ENCODE peak calls at places on chromosomes 4 and X, in ten cellular contexts. One of them, this sample, is unnamed.

GRCh38 chrX:17459008-17459407 is 84.0 kb downstream of the NHS start:
- DNase-seq in adrenal gland: peak; percentile 61
- DNase-seq in cardiac muscle cell: peak; percentile 86
- DNase-seq in lower lobe of right lung: no peak
- DNase-seq in body of pancreas: peak; percentile 2
- DNase-seq in right atrium auricular region: no peak
- DNase-seq in CD4-positive, alpha-beta T cell: no peak
- DNase-seq in WERI-Rb-1: no peak
- DNase-seq in colonic mucosa: no peak
- DNase-seq in GM12878: no peak
- DNase-seq in this sample: no peak

GRCh38 chr4:6626066-6626465 is 14.4 kb upstream of the MRFAP1 start:
- DNase-seq in adrenal gland: no peak
- DNase-seq in cardiac muscle cell: no peak
- DNase-seq in lower lobe of right lung: no peak
- DNase-seq in body of pancreas: no peak
- DNase-seq in right atrium auricular region: no peak
- DNase-seq in CD4-positive, alpha-beta T cell: no peak
- DNase-seq in WERI-Rb-1: no peak
- DNase-seq in colonic mucosa: no peak
- DNase-seq in GM12878: no peak
- DNase-seq in this sample: no peak

GRCh38 chr4:151314509-151314908 is 10.9 kb downstream of the SH3D19 start:
- DNase-seq in adrenal gland: no peak
- DNase-seq in cardiac muscle cell: no peak
- DNase-seq in lower lobe of right lung: no peak
- DNase-seq in body of pancreas: no peak
- DNase-seq in right atrium auricular region: no peak
- DNase-seq in CD4-positive, alpha-beta T cell: no peak
- DNase-seq in WERI-Rb-1: no peak
- DNase-seq in colonic mucosa: no peak
- DNase-seq in GM12878: no peak
- DNase-seq in this sample: no peak

GRCh38 chr4:142044271-142044670 is 407.9 kb downstream of the IL15 start:
- DNase-seq in adrenal gland: no peak
- DNase-seq in cardiac muscle cell: peak; percentile 21
- DNase-seq in lower lobe of right lung: no peak
- DNase-seq in body of pancreas: no peak
- DNase-seq in right atrium auricular region: no peak
- DNase-seq in CD4-positive, alpha-beta T cell: no peak
- DNase-seq in WERI-Rb-1: no peak
- DNase-seq in colonic mucosa: no peak
- DNase-seq in GM12878: no peak
- DNase-seq in this sample: no peak

GRCh38 chr4:122716825-122717448 is 15.6 kb upstream of the BBS12 start:
- DNase-seq in adrenal gland: peak; percentile 80
- DNase-seq in cardiac muscle cell: peak; percentile 81
- DNase-seq in lower lobe of right lung: peak; percentile 67
- DNase-seq in body of pancreas: peak; percentile 69
- DNase-seq in right atrium auricular region: peak; percentile 73
- DNase-seq in CD4-positive, alpha-beta T cell: peak; percentile 71
- DNase-seq in WERI-Rb-1: peak; percentile 89
- DNase-seq in colonic mucosa: peak; percentile 79
- DNase-seq in GM12878: no peak
- DNase-seq in this sample: no peak

GRCh38 chr4:80362578-80363181 is 27.1 kb downstream of the CFAP299 start:
- DNase-seq in adrenal gland: no peak
- DNase-seq in cardiac muscle cell: peak; percentile 59
- DNase-seq in lower lobe of right lung: no peak
- DNase-seq in body of pancreas: no peak
- DNase-seq in right atrium auricular region: no peak
- DNase-seq in CD4-positive, alpha-beta T cell: peak; percentile 43
- DNase-seq in WERI-Rb-1: peak; percentile 60
- DNase-seq in colonic mucosa: peak; percentile 50
- DNase-seq in GM12878: no peak
- DNase-seq in this sample: no peak

GRCh38 chrX:153739754-153740486 is 15.3 kb downstream of the ABCD1 start:
- DNase-seq in adrenal gland: no peak
- DNase-seq in cardiac muscle cell: no peak
- DNase-seq in lower lobe of right lung: no peak
- DNase-seq in body of pancreas: no peak
- DNase-seq in right atrium auricular region: no peak
- DNase-seq in CD4-positive, alpha-beta T cell: peak; percentile 18
- DNase-seq in WERI-Rb-1: no peak
- DNase-seq in colonic mucosa: no peak
- DNase-seq in GM12878: no peak
- DNase-seq in this sample: no peak

GRCh38 chrX:19549838-19550237 is 34.5 kb upstream of the MAP3K15 start:
- DNase-seq in adrenal gland: no peak
- DNase-seq in cardiac muscle cell: no peak
- DNase-seq in lower lobe of right lung: no peak
- DNase-seq in body of pancreas: no peak
- DNase-seq in right atrium auricular region: no peak
- DNase-seq in CD4-positive, alpha-beta T cell: no peak
- DNase-seq in WERI-Rb-1: no peak
- DNase-seq in colonic mucosa: no peak
- DNase-seq in GM12878: no peak
- DNase-seq in this sample: no peak

GRCh38 chr4:57156242-57156990 is 46.2 kb upstream of the IGFBP7 start:
- DNase-seq in adrenal gland: no peak
- DNase-seq in cardiac muscle cell: no peak
- DNase-seq in lower lobe of right lung: no peak
- DNase-seq in body of pancreas: no peak
- DNase-seq in right atrium auricular region: no peak
- DNase-seq in CD4-positive, alpha-beta T cell: no peak
- DNase-seq in WERI-Rb-1: no peak
- DNase-seq in colonic mucosa: no peak
- DNase-seq in GM12878: no peak
- DNase-seq in this sample: no peak

GRCh38 chr4:94954273-94954672 is 196.5 kb downstream of the BMPR1B start:
- DNase-seq in adrenal gland: no peak
- DNase-seq in cardiac muscle cell: no peak
- DNase-seq in lower lobe of right lung: no peak
- DNase-seq in body of pancreas: no peak
- DNase-seq in right atrium auricular region: no peak
- DNase-seq in CD4-positive, alpha-beta T cell: no peak
- DNase-seq in WERI-Rb-1: no peak
- DNase-seq in colonic mucosa: no peak
- DNase-seq in GM12878: no peak
- DNase-seq in this sample: no peak

GRCh38 chrX:129577473-129577872 is 37.4 kb downstream of the OCRL start:
- DNase-seq in adrenal gland: no peak
- DNase-seq in cardiac muscle cell: peak; percentile 85
- DNase-seq in lower lobe of right lung: no peak
- DNase-seq in body of pancreas: peak; percentile 4
- DNase-seq in right atrium auricular region: no peak
- DNase-seq in CD4-positive, alpha-beta T cell: no peak
- DNase-seq in WERI-Rb-1: peak; percentile 26
- DNase-seq in colonic mucosa: no peak
- DNase-seq in GM12878: no peak
- DNase-seq in this sample: no peak

GRCh38 chrX:131907488-131908314 is 115.4 kb upstream of the STK26 start:
- DNase-seq in adrenal gland: no peak
- DNase-seq in cardiac muscle cell: no peak
- DNase-seq in lower lobe of right lung: no peak
- DNase-seq in body of pancreas: no peak
- DNase-seq in right atrium auricular region: no peak
- DNase-seq in CD4-positive, alpha-beta T cell: no peak
- DNase-seq in WERI-Rb-1: no peak
- DNase-seq in colonic mucosa: no peak
- DNase-seq in GM12878: no peak
- DNase-seq in this sample: no peak

GRCh38 chr4:112127736-112128322 is 17.4 kb upstream of the FAM241A start:
- DNase-seq in adrenal gland: no peak
- DNase-seq in cardiac muscle cell: peak; percentile 33
- DNase-seq in lower lobe of right lung: no peak
- DNase-seq in body of pancreas: no peak
- DNase-seq in right atrium auricular region: no peak
- DNase-seq in CD4-positive, alpha-beta T cell: no peak
- DNase-seq in WERI-Rb-1: no peak
- DNase-seq in colonic mucosa: no peak
- DNase-seq in GM12878: no peak
- DNase-seq in this sample: no peak

GRCh38 chr4:120156115-120156718 is 89.6 kb upstream of the MAD2L1 start:
- DNase-seq in adrenal gland: no peak
- DNase-seq in cardiac muscle cell: peak; percentile 86
- DNase-seq in lower lobe of right lung: no peak
- DNase-seq in body of pancreas: peak; percentile 43
- DNase-seq in right atrium auricular region: no peak
- DNase-seq in CD4-positive, alpha-beta T cell: no peak
- DNase-seq in WERI-Rb-1: peak; percentile 42
- DNase-seq in colonic mucosa: peak; percentile 32
- DNase-seq in GM12878: peak; percentile 7
- DNase-seq in this sample: peak; percentile 21

GRCh38 chr4:170667814-170668213 is 578.1 kb upstream of the AADAT start:
- DNase-seq in adrenal gland: no peak
- DNase-seq in cardiac muscle cell: no peak
- DNase-seq in lower lobe of right lung: no peak
- DNase-seq in body of pancreas: no peak
- DNase-seq in right atrium auricular region: no peak
- DNase-seq in CD4-positive, alpha-beta T cell: no peak
- DNase-seq in WERI-Rb-1: no peak
- DNase-seq in colonic mucosa: no peak
- DNase-seq in GM12878: no peak
- DNase-seq in this sample: no peak

GRCh38 chrX:153668423-153669173 is 5.0 kb downstream of the PNCK start:
- DNase-seq in adrenal gland: no peak
- DNase-seq in cardiac muscle cell: no peak
- DNase-seq in lower lobe of right lung: no peak
- DNase-seq in body of pancreas: no peak
- DNase-seq in right atrium auricular region: no peak
- DNase-seq in CD4-positive, alpha-beta T cell: no peak
- DNase-seq in WERI-Rb-1: no peak
- DNase-seq in colonic mucosa: no peak
- DNase-seq in GM12878: no peak
- DNase-seq in this sample: no peak

GRCh38 chrX:43882294-43882681 is at the start of gene MAOB:
- DNase-seq in adrenal gland: peak; percentile 58
- DNase-seq in cardiac muscle cell: no peak
- DNase-seq in lower lobe of right lung: peak; percentile 46
- DNase-seq in body of pancreas: peak; percentile 23
- DNase-seq in right atrium auricular region: no peak
- DNase-seq in CD4-positive, alpha-beta T cell: no peak
- DNase-seq in WERI-Rb-1: peak; percentile 28
- DNase-seq in colonic mucosa: peak; percentile 41
- DNase-seq in GM12878: no peak
- DNase-seq in this sample: no peak

GRCh38 chrX:1465261-1466231 is 12.8 kb upstream of the ASMTL start:
- DNase-seq in adrenal gland: peak; percentile 41
- DNase-seq in cardiac muscle cell: no peak
- DNase-seq in lower lobe of right lung: no peak
- DNase-seq in body of pancreas: no peak
- DNase-seq in right atrium auricular region: peak; percentile 32
- DNase-seq in CD4-positive, alpha-beta T cell: no peak
- DNase-seq in WERI-Rb-1: peak; percentile 13
- DNase-seq in colonic mucosa: peak; percentile 14
- DNase-seq in GM12878: no peak
- DNase-seq in this sample: no peak

GRCh38 chr4:86670739-86671138 is 76.6 kb downstream of the PTPN13 start:
- DNase-seq in adrenal gland: no peak
- DNase-seq in cardiac muscle cell: peak; percentile 77
- DNase-seq in lower lobe of right lung: no peak
- DNase-seq in body of pancreas: no peak
- DNase-seq in right atrium auricular region: no peak
- DNase-seq in CD4-positive, alpha-beta T cell: no peak
- DNase-seq in WERI-Rb-1: no peak
- DNase-seq in colonic mucosa: no peak
- DNase-seq in GM12878: no peak
- DNase-seq in this sample: no peak

GRCh38 chr4:159227984-159228383 is 125.1 kb downstream of the RAPGEF2 start:
- DNase-seq in adrenal gland: peak; percentile 91
- DNase-seq in cardiac muscle cell: peak; percentile 90
- DNase-seq in lower lobe of right lung: peak; percentile 83
- DNase-seq in body of pancreas: peak; percentile 82
- DNase-seq in right atrium auricular region: peak; percentile 89
- DNase-seq in CD4-positive, alpha-beta T cell: no peak
- DNase-seq in WERI-Rb-1: no peak
- DNase-seq in colonic mucosa: peak; percentile 59
- DNase-seq in GM12878: no peak
- DNase-seq in this sample: no peak

GRCh38 chrX:53831662-53832635 is 145.4 kb upstream of the HUWE1 start:
- DNase-seq in adrenal gland: peak; percentile 56
- DNase-seq in cardiac muscle cell: peak; percentile 23
- DNase-seq in lower lobe of right lung: no peak
- DNase-seq in body of pancreas: peak; percentile 40
- DNase-seq in right atrium auricular region: no peak
- DNase-seq in CD4-positive, alpha-beta T cell: peak; percentile 13
- DNase-seq in WERI-Rb-1: peak; percentile 41
- DNase-seq in colonic mucosa: peak; percentile 29
- DNase-seq in GM12878: peak; percentile 40
- DNase-seq in this sample: peak; percentile 25

GRCh38 chrX:11180571-11180970 is 69.4 kb downstream of the HCCS start:
- DNase-seq in adrenal gland: no peak
- DNase-seq in cardiac muscle cell: no peak
- DNase-seq in lower lobe of right lung: no peak
- DNase-seq in body of pancreas: no peak
- DNase-seq in right atrium auricular region: no peak
- DNase-seq in CD4-positive, alpha-beta T cell: no peak
- DNase-seq in WERI-Rb-1: no peak
- DNase-seq in colonic mucosa: no peak
- DNase-seq in GM12878: no peak
- DNase-seq in this sample: no peak
- H3K27me3 ChIP-seq in adrenal gland: no peaks in the 10 kb centered on the region
- H3K27me3 ChIP-seq in cardiac muscle cell: no peaks in the 10 kb centered on the region
- H3K27me3 ChIP-seq in lower lobe of right lung: no peaks in the 10 kb centered on the region
- H3K27me3 ChIP-seq in body of pancreas: no peaks in the 10 kb centered on the region
- H3K27me3 ChIP-seq in right atrium auricular region: no peaks in the 10 kb centered on the region
- H3K27me3 ChIP-seq in CD4-positive, alpha-beta T cell: no peaks in the 10 kb centered on the region
- H3K27me3 ChIP-seq in WERI-Rb-1: no peaks in the 10 kb centered on the region
- H3K27me3 ChIP-seq in colonic mucosa: no peaks in the 10 kb centered on the region
- H3K27me3 ChIP-seq in GM12878: no peaks in the 10 kb centered on the region
- H3K27me3 ChIP-seq in this sample: no peaks in the 10 kb centered on the region

GRCh38 chr4:84451546-84451945 is 47.5 kb downstream of the NKX6-1 start:
- DNase-seq in adrenal gland: no peak
- DNase-seq in cardiac muscle cell: peak; percentile 6
- DNase-seq in lower lobe of right lung: no peak
- DNase-seq in body of pancreas: no peak
- DNase-seq in right atrium auricular region: no peak
- DNase-seq in CD4-positive, alpha-beta T cell: no peak
- DNase-seq in WERI-Rb-1: no peak
- DNase-seq in colonic mucosa: no peak
- DNase-seq in GM12878: no peak
- DNase-seq in this sample: no peak
- TF ChIP-seq CTCF in adrenal gland: no peak
- TF ChIP-seq CTCF in cardiac muscle cell: peak; percentile 45
- TF ChIP-seq CTCF in lower lobe of right lung: no peak
- TF ChIP-seq CTCF in body of pancreas: peak; percentile 19
- TF ChIP-seq CTCF in right atrium auricular region: no peak
- TF ChIP-seq CTCF in CD4-positive, alpha-beta T cell: no peak
- TF ChIP-seq CTCF in WERI-Rb-1: peak; percentile 29
- TF ChIP-seq CTCF in colonic mucosa: no peak
- TF ChIP-seq CTCF in GM12878: peak; percentile 24
- TF ChIP-seq CTCF in this sample: peak; percentile 57

GRCh38 chr4:126564283-126564854 is 1068.4 kb upstream of the INTU start:
- DNase-seq in adrenal gland: peak; percentile 66
- DNase-seq in cardiac muscle cell: no peak
- DNase-seq in lower lobe of right lung: no peak
- DNase-seq in body of pancreas: no peak
- DNase-seq in right atrium auricular region: no peak
- DNase-seq in CD4-positive, alpha-beta T cell: no peak
- DNase-seq in WERI-Rb-1: no peak
- DNase-seq in colonic mucosa: no peak
- DNase-seq in GM12878: no peak
- DNase-seq in this sample: no peak
- H3K27me3 ChIP-seq in adrenal gland: no peaks in the 10 kb centered on the region
- H3K27me3 ChIP-seq in cardiac muscle cell: no peaks in the 10 kb centered on the region
- H3K27me3 ChIP-seq in lower lobe of right lung: no peaks in the 10 kb centered on the region
- H3K27me3 ChIP-seq in body of pancreas: no peaks in the 10 kb centered on the region
- H3K27me3 ChIP-seq in right atrium auricular region: no peaks in the 10 kb centered on the region
- H3K27me3 ChIP-seq in CD4-positive, alpha-beta T cell: no peaks in the 10 kb centered on the region
- H3K27me3 ChIP-seq in WERI-Rb-1: no peaks in the 10 kb centered on the region
- H3K27me3 ChIP-seq in colonic mucosa: no peaks in the 10 kb centered on the region
- H3K27me3 ChIP-seq in GM12878: no peaks in the 10 kb centered on the region
- H3K27me3 ChIP-seq in this sample: no peaks in the 10 kb centered on the region

GRCh38 chr4:132332932-132333722 is 816.0 kb upstream of the PCDH10 start:
- DNase-seq in adrenal gland: no peak
- DNase-seq in cardiac muscle cell: peak; percentile 30
- DNase-seq in lower lobe of right lung: no peak
- DNase-seq in body of pancreas: no peak
- DNase-seq in right atrium auricular region: no peak
- DNase-seq in CD4-positive, alpha-beta T cell: no peak
- DNase-seq in WERI-Rb-1: no peak
- DNase-seq in colonic mucosa: no peak
- DNase-seq in GM12878: no peak
- DNase-seq in this sample: no peak
- TF ChIP-seq CTCF in adrenal gland: no peak
- TF ChIP-seq CTCF in cardiac muscle cell: peak; percentile 37
- TF ChIP-seq CTCF in lower lobe of right lung: no peak
- TF ChIP-seq CTCF in body of pancreas: no peak
- TF ChIP-seq CTCF in right atrium auricular region: no peak
- TF ChIP-seq CTCF in CD4-positive, alpha-beta T cell: no peak
- TF ChIP-seq CTCF in WERI-Rb-1: peak; percentile 43
- TF ChIP-seq CTCF in colonic mucosa: peak; percentile 9
- TF ChIP-seq CTCF in GM12878: peak; percentile 19
- TF ChIP-seq CTCF in this sample: no peak